ENCODE peak calls at places on chromosomes 11 and 22, in nine cellular contexts. K is PC-3, L is IMR-90, W is mammary epithelial cell, J is GM23248, N is mesendoderm, U is neural progenitor cell, D is GM23338, O is HepG2. Y is an unnamed sample.

GRCh38 chr11:121613724-121614123 is 161.0 kb upstream of the SORL1-AS1 start:
- DNase-seq in K (no peak), W (no peak), N (no peak), L (peak), J (no peak), D (no peak), U (no peak), O (no peak), Y (no peak)

GRCh38 chr11:66743271-66743968 is 14.4 kb upstream of the SPTBN2 start:
- DNase-seq in J (no peak), U (peak), K (peak), D (peak), W (peak), L (no peak), O (no peak), N (no peak), Y (no peak)

GRCh38 chr11:17777086-17777725 is 42.6 kb downstream of the KCNC1 start:
- DNase-seq in W (no peak), O (no peak), U (no peak), L (no peak), N (no peak), D (no peak), K (no peak), J (no peak), Y (no peak)

GRCh38 chr11:126352934-126353801 is 2.3 kb upstream of the ST3GAL4 start:
- DNase-seq in W (peak), O (peak), L (peak), N (peak), K (peak), U (no peak), J (peak), D (peak), Y (no peak)

GRCh38 chr11:28017816-28018215 is 90.1 kb downstream of the KIF18A start:
- DNase-seq in W (peak), D (no peak), O (no peak), N (no peak), J (peak), L (peak), K (peak), U (no peak), Y (no peak)

GRCh38 chr11:64084962-64085710 is 49.4 kb downstream of the FLRT1 start:
- DNase-seq in O (peak), K (no peak), U (no peak), N (no peak), L (no peak), D (no peak), W (no peak), J (no peak), Y (no peak)

GRCh38 chr11:62544521-62545436 is 1.8 kb downstream of the AHNAK start:
- DNase-seq in D (no peak), J (peak), N (no peak), W (no peak), O (no peak), L (no peak), U (peak), K (peak), Y (no peak)

GRCh38 chr22:39173787-39174497 is 21.5 kb upstream of the CBX7 start:
- DNase-seq in D (no peak), J (peak), O (no peak), W (no peak), N (peak), L (no peak), K (no peak), U (no peak), Y (no peak)

GRCh38 chr11:95505927-95506426 is 275.0 kb upstream of the SESN3 start:
- DNase-seq in J (peak), W (peak), D (no peak), N (no peak), K (no peak), O (no peak), L (peak), U (no peak), Y (no peak)

GRCh38 chr11:131079036-131079435 is 162.8 kb upstream of the SNX19 start:
- DNase-seq in O (no peak), J (peak), K (no peak), U (no peak), D (no peak), W (peak), L (peak), N (no peak), Y (no peak)

GRCh38 chr11:70436501-70436860 is 38.2 kb downstream of the CTTN start:
- DNase-seq in L (no peak), J (no peak), W (no peak), K (no peak), D (no peak), O (no peak), N (no peak), U (no peak), Y (no peak)

GRCh38 chr11:76747428-76747979 is 35.7 kb upstream of the TSKU start:
- DNase-seq in N (no peak), W (no peak), D (no peak), O (no peak), J (no peak), K (no peak), L (no peak), U (no peak), Y (no peak)

GRCh38 chr11:77450227-77450626 is 23.7 kb downstream of the PAK1 start:
- DNase-seq in N (no peak), L (no peak), D (no peak), U (no peak), W (no peak), J (no peak), O (no peak), K (no peak), Y (no peak)

GRCh38 chr11:126153999-126154398 is 57.5 kb downstream of the RPUSD4 start:
- DNase-seq in U (peak), O (no peak), L (peak), W (no peak), K (peak), D (no peak), N (no peak), J (peak), Y (peak)

GRCh38 chr11:92965196-92965595 is 4.3 kb upstream of the MTNR1B start:
- DNase-seq in D (no peak), J (no peak), N (no peak), U (no peak), W (no peak), L (no peak), O (no peak), K (no peak), Y (no peak)

GRCh38 chr11:71181566-71181965 is 70.8 kb downstream of the SHANK2 start:
- DNase-seq in J (no peak), K (no peak), U (no peak), L (no peak), O (no peak), N (no peak), W (no peak), D (peak), Y (no peak)

GRCh38 chr11:96708469-96708868 is 318.7 kb downstream of the JRKL start:
- DNase-seq in K (no peak), O (no peak), J (no peak), N (no peak), W (no peak), D (no peak), U (no peak), L (no peak), Y (no peak)

DNA sequence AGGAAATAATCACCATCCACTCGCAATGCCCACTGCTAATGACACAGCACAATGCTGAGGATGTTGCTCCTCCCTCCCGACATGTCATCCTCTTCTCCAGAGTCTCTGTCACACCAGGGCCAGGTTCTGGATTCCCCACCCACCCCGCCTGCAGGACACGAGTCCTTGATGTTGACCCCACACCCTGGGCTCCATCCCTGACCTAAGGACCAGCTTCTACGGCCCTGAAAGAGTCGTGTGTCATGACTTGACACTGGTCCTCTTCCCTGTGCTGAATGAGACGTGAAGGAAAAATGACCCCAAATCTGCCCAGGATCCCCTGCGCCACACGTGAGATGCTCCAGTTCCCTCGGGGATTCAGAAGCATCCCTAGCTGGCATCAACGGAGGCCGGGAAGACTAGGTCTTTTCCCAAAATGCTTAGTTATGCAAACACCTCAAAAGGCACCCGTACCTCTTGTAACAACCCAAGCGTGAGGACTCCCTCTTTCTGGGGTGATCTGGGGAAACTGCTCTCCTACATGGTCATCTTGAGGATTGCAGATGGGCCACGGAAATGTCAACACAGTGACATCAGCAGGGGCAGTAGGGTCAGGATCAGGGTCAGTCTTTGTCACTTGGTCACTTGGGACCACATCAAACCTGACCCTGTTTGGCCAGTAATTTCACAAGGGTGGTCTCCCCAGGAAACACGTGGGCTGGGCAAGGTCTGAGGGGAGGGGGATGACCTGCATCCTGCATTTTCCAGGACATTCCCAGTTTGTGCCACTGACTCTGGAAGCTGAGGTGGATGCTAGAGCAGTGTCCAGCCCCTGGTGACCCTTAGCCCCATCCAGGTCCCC is 42.0 kb downstream of the IGLL5 start:
- DNase-seq in U (no peak), J (no peak), W (no peak), K (no peak), O (no peak), D (no peak), L (no peak), N (no peak), Y (no peak)
- H3K4me2 ChIP-seq in U (no peak), J (peak), W (no peak), K (no peak), O (no peak), D (no peak), L (no peak), N (no peak), Y (no peak)

DNA sequence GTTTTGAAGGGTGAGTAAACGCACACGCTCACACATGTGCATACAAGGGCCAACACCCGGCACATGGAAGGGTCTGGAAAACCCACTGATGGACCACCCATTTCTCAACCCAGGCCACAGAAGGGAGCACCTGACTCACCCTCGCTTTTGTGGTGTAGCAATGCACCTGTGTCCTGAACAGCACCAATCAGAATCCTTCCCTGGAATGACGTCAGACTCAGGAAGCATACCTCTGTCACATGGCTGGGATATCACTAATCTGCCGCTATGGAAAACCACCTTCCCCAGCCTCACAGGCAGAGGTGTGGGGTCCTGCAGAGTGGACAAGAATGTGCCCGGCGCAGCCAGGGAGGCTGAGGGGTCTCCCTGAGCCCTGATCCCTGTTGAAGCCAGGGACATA is 9.0 kb upstream of the OSM start:
- DNase-seq in U (no peak), W (peak), J (no peak), K (no peak), O (no peak), D (no peak), N (peak), L (no peak), Y (no peak)
- H3K4me2 ChIP-seq in U (no peak), W (no peak), J (no peak), K (no peak), O (no peak), D (no peak), N (no peak), L (no peak), Y (no peak)

GRCh38 chr22:19614546-19614884 is 90.3 kb upstream of the CLDN5 start:
- DNase-seq in L (no peak), K (no peak), U (no peak), D (no peak), O (no peak), N (no peak), J (no peak), W (no peak), Y (no peak)
- H3K4me2 ChIP-seq in L (no peak), K (no peak), U (no peak), D (no peak), O (no peak), N (no peak), J (no peak), W (no peak), Y (no peak)

DNA sequence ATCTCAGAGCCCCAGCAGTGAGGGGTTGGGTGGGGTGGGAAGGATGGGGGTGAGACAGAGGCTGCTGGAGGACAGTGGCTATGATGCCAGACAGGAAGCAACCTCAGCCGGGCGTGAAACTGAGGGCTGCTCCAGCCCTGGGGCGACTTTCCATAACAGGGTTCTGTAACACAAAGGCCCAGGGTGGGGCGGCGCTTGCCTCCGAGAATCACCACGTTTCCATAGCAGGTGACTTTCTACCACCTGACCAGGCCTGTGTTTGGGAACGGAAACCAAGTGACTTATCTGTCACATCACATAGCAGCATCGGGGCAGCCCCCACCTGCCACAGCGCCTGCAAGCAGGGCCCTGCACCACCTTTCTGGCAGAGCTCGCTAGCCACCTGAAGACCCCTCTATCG is 85.8 kb downstream of the TRMU start:
- DNase-seq in N (no peak), J (no peak), W (no peak), D (no peak), K (no peak), L (no peak), U (no peak), O (no peak), Y (no peak)
- H3K4me2 ChIP-seq in N (no peak), J (no peak), W (no peak), D (no peak), K (no peak), L (no peak), U (no peak), O (no peak), Y (no peak)

DNA sequence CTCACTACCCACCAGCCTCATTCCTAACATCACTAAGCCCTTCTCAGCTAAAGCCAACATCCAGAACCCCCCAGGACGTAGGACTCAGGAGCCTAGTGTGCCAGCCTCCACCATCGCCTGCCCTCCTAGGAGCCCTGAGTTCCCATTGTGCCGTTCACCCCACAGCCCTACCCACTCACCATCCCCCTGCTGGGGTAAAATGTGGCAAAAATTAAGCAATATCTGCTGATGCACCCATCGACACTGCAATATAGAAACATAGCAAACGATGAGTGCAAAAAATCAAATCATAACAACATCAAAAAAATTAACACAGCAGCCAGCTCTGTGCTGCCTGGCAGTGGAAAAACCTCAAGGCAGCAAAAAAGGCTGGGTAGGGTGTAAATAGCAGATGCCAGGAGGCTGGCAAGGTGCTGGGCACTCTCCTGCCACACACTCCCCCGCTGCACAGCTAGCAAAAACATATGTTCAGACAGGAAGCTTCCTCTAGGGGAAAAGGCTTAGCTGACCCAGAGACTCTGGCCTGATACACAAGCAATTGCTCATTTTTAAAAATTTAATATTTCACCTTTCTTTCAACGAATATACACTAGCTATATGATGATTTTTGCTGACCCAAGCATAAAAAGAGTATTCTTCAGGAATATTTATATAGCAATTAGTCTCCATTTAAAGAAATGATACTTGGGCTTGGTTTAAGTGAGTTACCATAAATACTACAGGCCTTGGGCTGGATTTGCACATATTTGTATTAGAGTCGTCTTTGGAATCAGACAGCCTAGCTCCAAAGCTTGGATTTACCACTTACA is 33.8 kb downstream of the PRDM10 start:
- DNase-seq in O (no peak), D (no peak), J (no peak), K (no peak), N (no peak), W (no peak), L (no peak), U (no peak), Y (no peak)
- H3K4me2 ChIP-seq in O (no peak), D (no peak), J (no peak), K (no peak), N (no peak), W (no peak), L (no peak), U (no peak), Y (no peak)

GRCh38 chr22:22574361-22574760 is 15.3 kb upstream of the PRAME start:
- DNase-seq in U (no peak), N (no peak), J (no peak), D (no peak), L (no peak), W (no peak), O (no peak), K (no peak), Y (no peak)

GRCh38 chr22:22571862-22572261 is 12.8 kb upstream of the PRAME start:
- DNase-seq in L (no peak), N (no peak), U (no peak), W (no peak), D (no peak), J (no peak), O (no peak), K (no peak), Y (no peak)

GRCh38 chr22:22569218-22569617 is 10.2 kb upstream of the PRAME start:
- DNase-seq in J (no peak), D (no peak), N (no peak), O (no peak), L (no peak), K (no peak), W (no peak), U (no peak), Y (no peak)

GRCh38 chr22:22573047-22573889 is 14.2 kb upstream of the PRAME start:
- DNase-seq in D (no peak), K (no peak), L (no peak), O (no peak), U (no peak), W (no peak), J (no peak), N (peak), Y (no peak)

GRCh38 chr22:22571429-22571828 is 12.4 kb upstream of the PRAME start:
- DNase-seq in D (no peak), J (no peak), W (no peak), K (no peak), U (no peak), N (no peak), L (no peak), O (no peak), Y (no peak)
- H3K4me2 ChIP-seq in D (no peak), J (no peak), W (no peak), K (no peak), U (no peak), N (no peak), L (no peak), O (no peak), Y (no peak)

GRCh38 chr11:102964867-102965266 is 9.3 kb upstream of the MMP13 start:
- DNase-seq in D (no peak), L (no peak), O (no peak), J (no peak), W (no peak), N (no peak), K (no peak), U (no peak), Y (no peak)

GRCh38 chr11:102971766-102972165 is 16.2 kb upstream of the MMP13 start:
- DNase-seq in D (no peak), J (peak), L (peak), W (peak), O (no peak), N (no peak), U (no peak), K (no peak), Y (no peak)

GRCh38 chr11:102967497-102967896 is 12.0 kb upstream of the MMP13 start:
- DNase-seq in D (no peak), K (no peak), L (no peak), U (no peak), N (no peak), O (no peak), W (no peak), J (no peak), Y (no peak)

DNA sequence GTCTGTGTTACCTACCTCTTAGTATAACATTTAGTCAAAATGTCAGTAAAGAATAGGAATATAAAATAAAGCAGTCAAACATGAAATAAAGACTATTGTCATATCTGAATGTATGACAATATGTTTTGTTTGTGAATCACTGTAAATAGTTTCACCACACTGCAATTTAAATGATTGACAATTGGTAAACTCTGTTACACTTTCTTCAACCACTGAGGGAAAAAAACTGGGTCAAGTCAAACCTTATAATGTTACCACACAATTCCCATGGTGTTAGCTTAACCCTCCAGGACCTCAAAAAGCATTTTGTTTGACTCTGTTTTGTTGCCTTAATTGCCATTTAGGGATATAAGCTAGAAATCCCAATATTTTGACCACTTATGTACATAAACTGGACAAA is 10.5 kb upstream of the MMP13 start:
- DNase-seq in D (no peak), U (no peak), L (no peak), K (peak), N (no peak), J (no peak), W (peak), O (no peak), Y (no peak)
- H3K4me2 ChIP-seq in D (no peak), U (no peak), L (no peak), K (peak), N (no peak), J (no peak), W (no peak), O (no peak), Y (no peak)

GRCh38 chr22:29623553-29624169 is 20.2 kb downstream of the NF2 start:
- DNase-seq in W (no peak), D (no peak), L (no peak), O (no peak), U (no peak), N (no peak), J (no peak), K (peak), Y (no peak)
- H3K4me2 ChIP-seq in W (peak), D (no peak), L (no peak), O (no peak), U (no peak), N (no peak), J (no peak), K (peak), Y (peak)

GRCh38 chr22:48035897-48036296 is 1273.4 kb downstream of the TBC1D22A start:
- DNase-seq in J (no peak), U (no peak), N (no peak), L (no peak), O (no peak), D (no peak), W (no peak), K (no peak), Y (no peak)

GRCh38 chr22:48042621-48043395 is 1280.4 kb downstream of the TBC1D22A start:
- DNase-seq in W (no peak), K (no peak), L (no peak), D (no peak), J (no peak), U (no peak), N (no peak), O (no peak), Y (no peak)

GRCh38 chr22:48039326-48039725 is 1276.9 kb downstream of the TBC1D22A start:
- DNase-seq in K (no peak), N (no peak), L (no peak), O (no peak), W (no peak), U (no peak), D (no peak), J (no peak), Y (no peak)

DNA sequence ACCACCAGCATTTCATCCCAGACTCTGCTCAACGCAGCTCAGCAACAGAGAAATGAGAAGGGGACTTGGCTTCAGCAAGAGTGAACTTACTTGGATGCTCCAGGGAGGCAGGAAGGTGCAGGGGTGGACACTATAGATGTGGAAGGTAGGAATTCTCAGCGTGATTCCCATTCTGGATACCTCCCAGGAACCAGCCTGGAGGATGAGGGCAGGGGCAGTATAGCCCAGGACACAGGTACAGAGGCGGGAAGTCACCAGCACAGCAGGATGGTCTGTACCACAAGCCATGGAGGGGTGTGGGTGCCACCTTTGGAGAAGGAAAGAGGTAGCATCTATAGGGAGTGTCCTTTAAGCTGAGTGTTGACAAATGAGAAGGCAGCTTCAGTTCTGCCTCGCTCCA is 1275.2 kb downstream of the TBC1D22A start:
- DNase-seq in O (no peak), K (no peak), U (no peak), L (no peak), D (no peak), N (no peak), J (no peak), W (no peak), Y (no peak)
- H3K4me2 ChIP-seq in O (no peak), K (no peak), U (no peak), L (no peak), D (no peak), N (no peak), J (no peak), W (no peak), Y (no peak)